ENCODE peak calls at places on chromosome 15, in seven cellular contexts. I is NB4, M is adipocyte, R is IMR-90, G is pancreas, O is mammary epithelial cell, T is fibroblast of pulmonary artery. D is an unnamed sample.

GRCh38 chr15:77235566-77235965 is 164.7 kb upstream of the TSPAN3 start:
- DNase-seq in I (no peak), M (no peak), R (no peak), G (no peak), O (no peak), T (no peak), D (no peak)

GRCh38 chr15:72835289-72835890 is 51.8 kb upstream of the ADPGK start:
- DNase-seq in I (peak; percentile 25), M (no peak), R (no peak), G (no peak), O (no peak), T (peak; percentile 6), D (no peak)

GRCh38 chr15:29811691-29812383 is 10.4 kb downstream of the TJP1 start:
- DNase-seq in I (no peak), M (no peak), R (no peak), G (no peak), O (no peak), T (no peak), D (no peak)

GRCh38 chr15:41925209-41925608 is 31.4 kb upstream of the SPTBN5 start:
- DNase-seq in I (no peak), M (no peak), R (no peak), G (no peak), O (no peak), T (no peak), D (no peak)

GRCh38 chr15:96792216-96792615 is 461.7 kb downstream of the NR2F2 start:
- DNase-seq in I (peak; percentile 6), M (no peak), R (no peak), G (no peak), O (no peak), T (no peak), D (no peak)

GRCh38 chr15:41827290-41827879 is 507 bp upstream of the JMJD7 start:
- DNase-seq in I (no peak), M (no peak), R (no peak), G (peak; percentile 30), O (no peak), T (no peak), D (peak; percentile 31)

GRCh38 chr15:62444104-62445027 is 279.3 kb upstream of the C2CD4B start:
- DNase-seq in I (no peak), M (peak; percentile 86), R (peak; percentile 98), G (no peak), O (peak; percentile 94), T (peak; percentile 83), D (peak; percentile 94)

GRCh38 chr15:38349251-38349650 is 96.6 kb downstream of the SPRED1 start:
- DNase-seq in I (no peak), M (no peak), R (peak; percentile 62), G (no peak), O (no peak), T (peak; percentile 27), D (no peak)

GRCh38 chr15:63121382-63122001 is at the start of gene LACTB:
- DNase-seq in I (peak; percentile 93), M (peak; percentile 97), R (peak; percentile 89), G (peak; percentile 86), O (peak; percentile 85), T (peak; percentile 91), D (peak; percentile 96)

GRCh38 chr15:92934706-92935105 is 34.6 kb downstream of the CHD2 start:
- DNase-seq in I (no peak), M (no peak), R (no peak), G (no peak), O (no peak), T (no peak), D (no peak)

DNA sequence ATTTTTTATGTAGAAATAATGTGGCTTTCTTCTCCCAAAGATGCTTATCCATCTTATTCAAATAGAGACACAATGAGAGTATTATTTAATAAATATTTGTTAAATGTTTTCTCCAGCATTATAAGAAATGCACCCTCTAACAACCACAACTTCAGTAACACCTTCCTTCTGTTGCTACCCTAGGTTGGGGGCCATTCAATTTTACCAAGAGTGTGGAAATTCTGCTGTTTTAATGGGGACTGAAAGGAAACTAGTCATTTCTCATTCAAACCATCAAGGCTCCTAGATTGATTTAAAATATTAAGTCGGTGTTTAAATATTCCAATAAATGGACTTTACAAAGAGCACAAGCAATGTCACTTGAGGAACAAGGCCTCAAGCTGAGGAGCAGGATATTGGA is 7.6 kb downstream of the ONECUT1 start:
- DNase-seq in I (no peak), M (no peak), R (no peak), G (no peak), O (no peak), T (no peak), D (no peak)
- H3K4me3 ChIP-seq in I (no peak overlapping the region), M (no peak overlapping the region), R (no peak overlapping the region), G (no peak overlapping the region), O (no peak overlapping the region), T (no peak overlapping the region), D (no peak overlapping the region)

GRCh38 chr15:85690546-85691226 is 104.0 kb downstream of the KLHL25 start:
- DNase-seq in I (peak; percentile 64), M (no peak), R (no peak), G (no peak), O (no peak), T (no peak), D (no peak)

GRCh38 chr15:85693277-85693676 is 101.4 kb downstream of the KLHL25 start:
- DNase-seq in I (no peak), M (no peak), R (no peak), G (no peak), O (no peak), T (no peak), D (no peak)

GRCh38 chr15:85692873-85693272 is 101.9 kb downstream of the KLHL25 start:
- DNase-seq in I (no peak), M (no peak), R (no peak), G (no peak), O (no peak), T (no peak), D (no peak)

GRCh38 chr15:85689729-85690128 is 105.0 kb downstream of the KLHL25 start:
- DNase-seq in I (peak; percentile 93), M (peak; percentile 39), R (peak; percentile 72), G (no peak), O (no peak), T (peak; percentile 84), D (no peak)

GRCh38 chr15:85691350-85692240 is 103.1 kb downstream of the KLHL25 start:
- DNase-seq in I (no peak), M (no peak), R (no peak), G (no peak), O (no peak), T (no peak), D (no peak)
- H3K4me3 ChIP-seq in I (peak overlapping the region; percentile 19), M (no peak overlapping the region), R (no peak overlapping the region), G (no peak overlapping the region), O (no peak overlapping the region), T (no peak overlapping the region), D (no peak overlapping the region)

GRCh38 chr15:40106203-40107161 is 2.2 kb downstream of the BMF start:
- DNase-seq in I (peak; percentile 95), M (peak; percentile 87), R (peak; percentile 49), G (peak; percentile 81), O (peak; percentile 51), T (peak; percentile 88), D (peak; percentile 69)
- H3K4me3 ChIP-seq in I (peak overlapping the region; percentile 61), M (no peak overlapping the region), R (no peak overlapping the region), G (no peak overlapping the region), O (no peak overlapping the region), T (no peak overlapping the region), D (no peak overlapping the region)

DNA sequence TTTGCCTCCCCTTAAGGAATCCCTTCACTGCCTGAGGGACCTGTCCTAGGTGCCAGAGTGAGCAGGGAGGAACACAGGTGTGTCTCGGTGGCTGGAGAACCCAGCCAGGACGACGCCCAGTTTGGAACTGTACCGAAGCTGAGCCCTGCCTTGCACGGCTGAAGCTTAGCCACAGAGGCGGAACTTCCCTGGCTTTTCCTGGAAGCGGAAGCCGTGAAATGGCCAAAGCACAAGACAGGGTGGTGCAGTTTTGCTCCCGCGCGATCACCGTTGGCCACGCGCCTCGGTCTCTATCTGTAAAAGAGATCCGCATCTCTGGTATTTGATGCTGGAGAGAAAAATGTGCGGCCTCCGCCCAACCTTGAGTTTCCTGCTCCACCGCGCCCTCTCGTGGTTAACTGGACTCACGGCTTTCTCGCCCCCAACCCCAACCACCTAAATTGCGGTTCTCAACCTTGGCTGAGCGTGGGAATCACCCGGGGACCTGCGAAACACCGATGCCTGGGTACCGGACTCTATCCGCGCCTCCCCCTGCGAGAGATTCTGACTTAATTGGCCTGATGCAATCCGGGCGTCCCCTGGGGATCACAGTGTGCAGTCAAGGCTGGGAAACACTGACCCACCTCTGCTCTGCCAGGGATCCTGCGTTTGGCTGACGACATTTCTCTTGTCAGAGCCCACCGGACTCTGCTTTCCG is 70.7 kb upstream of the ABHD2 start:
- DNase-seq in I (peak; percentile 78), M (peak; percentile 92), R (peak; percentile 71), G (peak; percentile 44), O (peak; percentile 66), T (peak; percentile 79), D (peak; percentile 86)
- H3K4me3 ChIP-seq in I (no peak overlapping the region), M (peak overlapping the region; percentile 54), R (peak overlapping the region; percentile 22), G (no peak overlapping the region), O (peak overlapping the region; percentile 16), T (peak overlapping the region; percentile 41), D (peak overlapping the region; percentile 67)

D was measured in osteoblast.